ENCODE peak calls at places on chromosomes 4 and X, in five cellular contexts. One of them, this sample, is unnamed.

GRCh38 chr4:177945235-177945634 is 503.0 kb upstream of the AGA start:
- DNase-seq in LHCN-M2: no peak
- DNase-seq in stimulated activated naive CD8-positive, alpha-beta T cell treated with anti-CD3 and anti-CD28 coated beads, Interleukin-15, Interleukin-2, amounts not matched to agents 100 U/mL and 50 U/mL, for 24 hours: no peak
- DNase-seq in Daoy: no peak
- DNase-seq in activated CD4-positive, alpha-beta T cell treated with anti-CD3 and anti-CD28 coated beads, Interleukin-2, amount 10 ng/mL, durations not matched to agents 7 days and 5 days: no peak
- DNase-seq in this sample: no peak

GRCh38 chr4:102500371-102501175 is 586 bp upstream of the NFKB1 start:
- DNase-seq in LHCN-M2: peak; percentile 52
- DNase-seq in stimulated activated naive CD8-positive, alpha-beta T cell treated with anti-CD3 and anti-CD28 coated beads, Interleukin-15, Interleukin-2, amounts not matched to agents 100 U/mL and 50 U/mL, for 24 hours: peak; percentile 67
- DNase-seq in Daoy: peak; percentile 58
- DNase-seq in activated CD4-positive, alpha-beta T cell treated with anti-CD3 and anti-CD28 coated beads, Interleukin-2, amount 10 ng/mL, durations not matched to agents 7 days and 5 days: peak; percentile 40
- DNase-seq in this sample: peak; percentile 48

GRCh38 chrX:111180750-111181240 is 84.8 kb downstream of the PAK3 start:
- DNase-seq in LHCN-M2: no peak
- DNase-seq in stimulated activated naive CD8-positive, alpha-beta T cell treated with anti-CD3 and anti-CD28 coated beads, Interleukin-15, Interleukin-2, amounts not matched to agents 100 U/mL and 50 U/mL, for 24 hours: no peak
- DNase-seq in Daoy: no peak
- DNase-seq in activated CD4-positive, alpha-beta T cell treated with anti-CD3 and anti-CD28 coated beads, Interleukin-2, amount 10 ng/mL, durations not matched to agents 7 days and 5 days: no peak
- DNase-seq in this sample: no peak

GRCh38 chr4:171954650-171955049 is 141.4 kb downstream of the GALNTL6 start:
- DNase-seq in LHCN-M2: no peak
- DNase-seq in stimulated activated naive CD8-positive, alpha-beta T cell treated with anti-CD3 and anti-CD28 coated beads, Interleukin-15, Interleukin-2, amounts not matched to agents 100 U/mL and 50 U/mL, for 24 hours: no peak
- DNase-seq in Daoy: no peak
- DNase-seq in activated CD4-positive, alpha-beta T cell treated with anti-CD3 and anti-CD28 coated beads, Interleukin-2, amount 10 ng/mL, durations not matched to agents 7 days and 5 days: no peak
- DNase-seq in this sample: no peak

GRCh38 chrX:19214248-19214787 is 92.0 kb upstream of the ADGRG2 start:
- DNase-seq in LHCN-M2: peak; percentile 3
- DNase-seq in stimulated activated naive CD8-positive, alpha-beta T cell treated with anti-CD3 and anti-CD28 coated beads, Interleukin-15, Interleukin-2, amounts not matched to agents 100 U/mL and 50 U/mL, for 24 hours: no peak
- DNase-seq in Daoy: no peak
- DNase-seq in activated CD4-positive, alpha-beta T cell treated with anti-CD3 and anti-CD28 coated beads, Interleukin-2, amount 10 ng/mL, durations not matched to agents 7 days and 5 days: no peak
- DNase-seq in this sample: no peak

GRCh38 chr4:41414380-41414779 is 123.6 kb upstream of the LIMCH1 start:
- DNase-seq in LHCN-M2: no peak
- DNase-seq in stimulated activated naive CD8-positive, alpha-beta T cell treated with anti-CD3 and anti-CD28 coated beads, Interleukin-15, Interleukin-2, amounts not matched to agents 100 U/mL and 50 U/mL, for 24 hours: no peak
- DNase-seq in Daoy: no peak
- DNase-seq in activated CD4-positive, alpha-beta T cell treated with anti-CD3 and anti-CD28 coated beads, Interleukin-2, amount 10 ng/mL, durations not matched to agents 7 days and 5 days: no peak
- DNase-seq in this sample: no peak

GRCh38 chrX:129875669-129876068 is 30.3 kb upstream of the UTP14A start:
- DNase-seq in LHCN-M2: peak; percentile 86
- DNase-seq in stimulated activated naive CD8-positive, alpha-beta T cell treated with anti-CD3 and anti-CD28 coated beads, Interleukin-15, Interleukin-2, amounts not matched to agents 100 U/mL and 50 U/mL, for 24 hours: no peak
- DNase-seq in Daoy: peak; percentile 65
- DNase-seq in activated CD4-positive, alpha-beta T cell treated with anti-CD3 and anti-CD28 coated beads, Interleukin-2, amount 10 ng/mL, durations not matched to agents 7 days and 5 days: no peak
- DNase-seq in this sample: no peak

GRCh38 chr4:120007171-120007894 is 59.3 kb downstream of the MAD2L1 start:
- DNase-seq in LHCN-M2: peak; percentile 23
- DNase-seq in stimulated activated naive CD8-positive, alpha-beta T cell treated with anti-CD3 and anti-CD28 coated beads, Interleukin-15, Interleukin-2, amounts not matched to agents 100 U/mL and 50 U/mL, for 24 hours: no peak
- DNase-seq in Daoy: peak; percentile 44
- DNase-seq in activated CD4-positive, alpha-beta T cell treated with anti-CD3 and anti-CD28 coated beads, Interleukin-2, amount 10 ng/mL, durations not matched to agents 7 days and 5 days: no peak
- DNase-seq in this sample: no peak

GRCh38 chrX:72280210-72280882 is 3.3 kb upstream of the RPS4X start:
- DNase-seq in LHCN-M2: peak; percentile 37
- DNase-seq in stimulated activated naive CD8-positive, alpha-beta T cell treated with anti-CD3 and anti-CD28 coated beads, Interleukin-15, Interleukin-2, amounts not matched to agents 100 U/mL and 50 U/mL, for 24 hours: no peak
- DNase-seq in Daoy: peak; percentile 67
- DNase-seq in activated CD4-positive, alpha-beta T cell treated with anti-CD3 and anti-CD28 coated beads, Interleukin-2, amount 10 ng/mL, durations not matched to agents 7 days and 5 days: no peak
- DNase-seq in this sample: no peak

GRCh38 chr4:145839151-145839550 is 99.5 kb downstream of the ZNF827 start:
- DNase-seq in LHCN-M2: no peak
- DNase-seq in stimulated activated naive CD8-positive, alpha-beta T cell treated with anti-CD3 and anti-CD28 coated beads, Interleukin-15, Interleukin-2, amounts not matched to agents 100 U/mL and 50 U/mL, for 24 hours: no peak
- DNase-seq in Daoy: no peak
- DNase-seq in activated CD4-positive, alpha-beta T cell treated with anti-CD3 and anti-CD28 coated beads, Interleukin-2, amount 10 ng/mL, durations not matched to agents 7 days and 5 days: no peak
- DNase-seq in this sample: no peak

GRCh38 chr4:70158576-70158975 is 4.5 kb downstream of the PRR27 start:
- DNase-seq in LHCN-M2: no peak
- DNase-seq in stimulated activated naive CD8-positive, alpha-beta T cell treated with anti-CD3 and anti-CD28 coated beads, Interleukin-15, Interleukin-2, amounts not matched to agents 100 U/mL and 50 U/mL, for 24 hours: no peak
- DNase-seq in Daoy: no peak
- DNase-seq in activated CD4-positive, alpha-beta T cell treated with anti-CD3 and anti-CD28 coated beads, Interleukin-2, amount 10 ng/mL, durations not matched to agents 7 days and 5 days: no peak
- DNase-seq in this sample: no peak